ENCODE peak calls at places on chromosomes 4 and X, in six cellular contexts. One of them, this sample, is unnamed.

GRCh38 chrX:145393702-145394235 is 146.5 kb downstream of the SPANXN1 start:
- DNase-seq in activated CD8-positive, alpha-beta memory T cell treated with anti-CD3 and anti-CD28 coated beads, Interleukin-2, amount 50 U/mL, for 48 hours: no peak
- DNase-seq in stimulated activated CD4-positive, alpha-beta T cell treated with anti-CD3 and anti-CD28 coated beads, Interleukin-4, amount 100 ng/mL, for 4 hours: no peak
- DNase-seq in PC-9: peak; percentile 0
- DNase-seq in Right ventricle myocardium superior: no peak
- DNase-seq in T47D: no peak
- DNase-seq in this sample: no peak

GRCh38 chr4:34633216-34633615 is 1611.1 kb downstream of the ARAP2 start:
- DNase-seq in stimulated activated CD4-positive, alpha-beta T cell treated with anti-CD3 and anti-CD28 coated beads, Interleukin-4, amount 100 ng/mL, for 4 hours: no peak
- DNase-seq in PC-9: no peak
- DNase-seq in activated CD8-positive, alpha-beta memory T cell treated with anti-CD3 and anti-CD28 coated beads, Interleukin-2, amount 50 U/mL, for 48 hours: no peak
- DNase-seq in Right ventricle myocardium superior: no peak
- DNase-seq in T47D: no peak
- DNase-seq in this sample: no peak

GRCh38 chrX:72121381-72121780 is 10.3 kb downstream of the RTL5 start:
- DNase-seq in PC-9: no peak
- DNase-seq in T47D: no peak
- DNase-seq in activated CD8-positive, alpha-beta memory T cell treated with anti-CD3 and anti-CD28 coated beads, Interleukin-2, amount 50 U/mL, for 48 hours: no peak
- DNase-seq in Right ventricle myocardium superior: peak; percentile 77
- DNase-seq in stimulated activated CD4-positive, alpha-beta T cell treated with anti-CD3 and anti-CD28 coated beads, Interleukin-4, amount 100 ng/mL, for 4 hours: peak; percentile 18
- DNase-seq in this sample: peak; percentile 92

GRCh38 chr4:186297013-186297645 is 31.1 kb downstream of the F11 start:
- DNase-seq in PC-9: no peak
- DNase-seq in T47D: peak; percentile 59
- DNase-seq in activated CD8-positive, alpha-beta memory T cell treated with anti-CD3 and anti-CD28 coated beads, Interleukin-2, amount 50 U/mL, for 48 hours: no peak
- DNase-seq in stimulated activated CD4-positive, alpha-beta T cell treated with anti-CD3 and anti-CD28 coated beads, Interleukin-4, amount 100 ng/mL, for 4 hours: no peak
- DNase-seq in Right ventricle myocardium superior: no peak
- DNase-seq in this sample: no peak

GRCh38 chr4:71872221-71872620 is 88.3 kb upstream of the GC start:
- DNase-seq in activated CD8-positive, alpha-beta memory T cell treated with anti-CD3 and anti-CD28 coated beads, Interleukin-2, amount 50 U/mL, for 48 hours: no peak
- DNase-seq in PC-9: no peak
- DNase-seq in Right ventricle myocardium superior: no peak
- DNase-seq in T47D: no peak
- DNase-seq in stimulated activated CD4-positive, alpha-beta T cell treated with anti-CD3 and anti-CD28 coated beads, Interleukin-4, amount 100 ng/mL, for 4 hours: no peak
- DNase-seq in this sample: no peak

GRCh38 chr4:22991576-22991975 is 298.8 kb downstream of the GBA3 start:
- DNase-seq in stimulated activated CD4-positive, alpha-beta T cell treated with anti-CD3 and anti-CD28 coated beads, Interleukin-4, amount 100 ng/mL, for 4 hours: no peak
- DNase-seq in PC-9: no peak
- DNase-seq in activated CD8-positive, alpha-beta memory T cell treated with anti-CD3 and anti-CD28 coated beads, Interleukin-2, amount 50 U/mL, for 48 hours: no peak
- DNase-seq in Right ventricle myocardium superior: no peak
- DNase-seq in T47D: no peak
- DNase-seq in this sample: no peak

GRCh38 chr4:153785830-153786721 is 2.8 kb downstream of the SFRP2 start:
- DNase-seq in PC-9: no peak
- DNase-seq in Right ventricle myocardium superior: no peak
- DNase-seq in activated CD8-positive, alpha-beta memory T cell treated with anti-CD3 and anti-CD28 coated beads, Interleukin-2, amount 50 U/mL, for 48 hours: no peak
- DNase-seq in stimulated activated CD4-positive, alpha-beta T cell treated with anti-CD3 and anti-CD28 coated beads, Interleukin-4, amount 100 ng/mL, for 4 hours: no peak
- DNase-seq in T47D: peak; percentile 56
- DNase-seq in this sample: no peak

GRCh38 chr4:157222764-157223145 is 2.2 kb downstream of the GRIA2 start:
- DNase-seq in Right ventricle myocardium superior: no peak
- DNase-seq in activated CD8-positive, alpha-beta memory T cell treated with anti-CD3 and anti-CD28 coated beads, Interleukin-2, amount 50 U/mL, for 48 hours: no peak
- DNase-seq in stimulated activated CD4-positive, alpha-beta T cell treated with anti-CD3 and anti-CD28 coated beads, Interleukin-4, amount 100 ng/mL, for 4 hours: no peak
- DNase-seq in T47D: no peak
- DNase-seq in PC-9: no peak
- DNase-seq in this sample: peak; percentile 53

GRCh38 chrX:18938710-18939109 is 45.2 kb downstream of the PHKA2 start:
- DNase-seq in PC-9: no peak
- DNase-seq in T47D: no peak
- DNase-seq in Right ventricle myocardium superior: no peak
- DNase-seq in stimulated activated CD4-positive, alpha-beta T cell treated with anti-CD3 and anti-CD28 coated beads, Interleukin-4, amount 100 ng/mL, for 4 hours: no peak
- DNase-seq in activated CD8-positive, alpha-beta memory T cell treated with anti-CD3 and anti-CD28 coated beads, Interleukin-2, amount 50 U/mL, for 48 hours: no peak
- DNase-seq in this sample: no peak

GRCh38 chr4:55258152-55258863 is 87.7 kb upstream of the SRD5A3 start:
- DNase-seq in Right ventricle myocardium superior: no peak
- DNase-seq in T47D: no peak
- DNase-seq in activated CD8-positive, alpha-beta memory T cell treated with anti-CD3 and anti-CD28 coated beads, Interleukin-2, amount 50 U/mL, for 48 hours: no peak
- DNase-seq in PC-9: no peak
- DNase-seq in stimulated activated CD4-positive, alpha-beta T cell treated with anti-CD3 and anti-CD28 coated beads, Interleukin-4, amount 100 ng/mL, for 4 hours: no peak
- DNase-seq in this sample: no peak

GRCh38 chrX:323721-324628 is 5.4 kb upstream of the GTPBP6 start:
- DNase-seq in activated CD8-positive, alpha-beta memory T cell treated with anti-CD3 and anti-CD28 coated beads, Interleukin-2, amount 50 U/mL, for 48 hours: no peak
- DNase-seq in Right ventricle myocardium superior: peak; percentile 55
- DNase-seq in PC-9: no peak
- DNase-seq in stimulated activated CD4-positive, alpha-beta T cell treated with anti-CD3 and anti-CD28 coated beads, Interleukin-4, amount 100 ng/mL, for 4 hours: no peak
- DNase-seq in T47D: no peak
- DNase-seq in this sample: no peak

GRCh38 chrX:69038188-69038587 is 127.1 kb downstream of the PJA1 start:
- DNase-seq in activated CD8-positive, alpha-beta memory T cell treated with anti-CD3 and anti-CD28 coated beads, Interleukin-2, amount 50 U/mL, for 48 hours: no peak
- DNase-seq in PC-9: no peak
- DNase-seq in stimulated activated CD4-positive, alpha-beta T cell treated with anti-CD3 and anti-CD28 coated beads, Interleukin-4, amount 100 ng/mL, for 4 hours: no peak
- DNase-seq in Right ventricle myocardium superior: no peak
- DNase-seq in T47D: no peak
- DNase-seq in this sample: no peak

GRCh38 chr4:37268311-37268710 is 23.8 kb downstream of the NWD2 start:
- DNase-seq in PC-9: no peak
- DNase-seq in stimulated activated CD4-positive, alpha-beta T cell treated with anti-CD3 and anti-CD28 coated beads, Interleukin-4, amount 100 ng/mL, for 4 hours: no peak
- DNase-seq in activated CD8-positive, alpha-beta memory T cell treated with anti-CD3 and anti-CD28 coated beads, Interleukin-2, amount 50 U/mL, for 48 hours: no peak
- DNase-seq in Right ventricle myocardium superior: no peak
- DNase-seq in T47D: no peak
- DNase-seq in this sample: no peak